ENCODE peak calls at places on chromosomes 7 and 10, in four cellular contexts. One of them, this sample, is unnamed.
A peak's percentile ranks its signal among the peaks of the same experiment; 100 is the strongest.

GRCh38 chr7:41624818-41625217 is 78.1 kb downstream of the INHBA start:
- DNase-seq in body of pancreas: no peak
- DNase-seq in heart left ventricle: no peak
- DNase-seq in HCT116: no peak
- DNase-seq in this sample: no peak

GRCh38 chr10:99658622-99659030 is 683 bp upstream of the ENTPD7 start:
- DNase-seq in body of pancreas: peak; percentile 59
- DNase-seq in HCT116: peak; percentile 12
- DNase-seq in heart left ventricle: peak; percentile 45
- DNase-seq in this sample: no peak

GRCh38 chr10:59631882-59632281 is 77.8 kb downstream of the SLC16A9 start:
- DNase-seq in heart left ventricle: no peak
- DNase-seq in body of pancreas: no peak
- DNase-seq in HCT116: no peak
- DNase-seq in this sample: no peak

GRCh38 chr7:129741743-129742213 is 130.3 kb downstream of the NRF1 start:
- DNase-seq in heart left ventricle: no peak
- DNase-seq in body of pancreas: no peak
- DNase-seq in HCT116: no peak
- DNase-seq in this sample: no peak

GRCh38 chr7:18004372-18004771 is 23.3 kb downstream of the PRPS1L1 start:
- DNase-seq in heart left ventricle: no peak
- DNase-seq in HCT116: no peak
- DNase-seq in body of pancreas: no peak
- DNase-seq in this sample: no peak

GRCh38 chr10:30092151-30092790 is 32.9 kb upstream of the JCAD start:
- DNase-seq in HCT116: peak; percentile 29
- DNase-seq in body of pancreas: no peak
- DNase-seq in heart left ventricle: no peak
- DNase-seq in this sample: peak; percentile 35

GRCh38 chr10:15370212-15370740 is 813 bp downstream of the FAM171A1 start:
- DNase-seq in HCT116: no peak
- DNase-seq in body of pancreas: no peak
- DNase-seq in heart left ventricle: peak; percentile 36
- DNase-seq in this sample: peak; percentile 46

GRCh38 chr10:7766241-7766640 is 21.6 kb downstream of the KIN start:
- DNase-seq in HCT116: no peak
- DNase-seq in body of pancreas: no peak
- DNase-seq in heart left ventricle: no peak
- DNase-seq in this sample: no peak

GRCh38 chr7:158270856-158271413 is 316.7 kb downstream of the PTPRN2 start:
- DNase-seq in HCT116: no peak
- DNase-seq in body of pancreas: no peak
- DNase-seq in heart left ventricle: peak; percentile 1
- DNase-seq in this sample: no peak

GRCh38 chr7:138369797-138370196 is 90.3 kb upstream of the TRIM24 start:
- DNase-seq in HCT116: no peak
- DNase-seq in body of pancreas: no peak
- DNase-seq in heart left ventricle: no peak
- DNase-seq in this sample: no peak

GRCh38 chr10:101285093-101285463 is 55.8 kb upstream of the LBX1 start:
- DNase-seq in heart left ventricle: no peak
- DNase-seq in HCT116: no peak
- DNase-seq in body of pancreas: no peak
- DNase-seq in this sample: no peak

GRCh38 chr7:155206286-155207020 is 91.2 kb upstream of the INSIG1 start:
- DNase-seq in heart left ventricle: peak; percentile 77
- DNase-seq in body of pancreas: peak; percentile 69
- DNase-seq in HCT116: no peak
- DNase-seq in this sample: no peak

GRCh38 chr7:155204744-155205367 is 92.8 kb upstream of the INSIG1 start:
- DNase-seq in body of pancreas: no peak
- DNase-seq in HCT116: no peak
- DNase-seq in heart left ventricle: no peak
- DNase-seq in this sample: no peak

GRCh38 chr7:155207335-155208002 is 90.2 kb upstream of the INSIG1 start:
- DNase-seq in body of pancreas: no peak
- DNase-seq in HCT116: no peak
- DNase-seq in heart left ventricle: no peak
- DNase-seq in this sample: no peak

GRCh38 chr7:155203882-155204691 is 93.6 kb upstream of the INSIG1 start:
- DNase-seq in HCT116: no peak
- DNase-seq in heart left ventricle: no peak
- DNase-seq in body of pancreas: peak; percentile 95
- DNase-seq in this sample: no peak

DNA sequence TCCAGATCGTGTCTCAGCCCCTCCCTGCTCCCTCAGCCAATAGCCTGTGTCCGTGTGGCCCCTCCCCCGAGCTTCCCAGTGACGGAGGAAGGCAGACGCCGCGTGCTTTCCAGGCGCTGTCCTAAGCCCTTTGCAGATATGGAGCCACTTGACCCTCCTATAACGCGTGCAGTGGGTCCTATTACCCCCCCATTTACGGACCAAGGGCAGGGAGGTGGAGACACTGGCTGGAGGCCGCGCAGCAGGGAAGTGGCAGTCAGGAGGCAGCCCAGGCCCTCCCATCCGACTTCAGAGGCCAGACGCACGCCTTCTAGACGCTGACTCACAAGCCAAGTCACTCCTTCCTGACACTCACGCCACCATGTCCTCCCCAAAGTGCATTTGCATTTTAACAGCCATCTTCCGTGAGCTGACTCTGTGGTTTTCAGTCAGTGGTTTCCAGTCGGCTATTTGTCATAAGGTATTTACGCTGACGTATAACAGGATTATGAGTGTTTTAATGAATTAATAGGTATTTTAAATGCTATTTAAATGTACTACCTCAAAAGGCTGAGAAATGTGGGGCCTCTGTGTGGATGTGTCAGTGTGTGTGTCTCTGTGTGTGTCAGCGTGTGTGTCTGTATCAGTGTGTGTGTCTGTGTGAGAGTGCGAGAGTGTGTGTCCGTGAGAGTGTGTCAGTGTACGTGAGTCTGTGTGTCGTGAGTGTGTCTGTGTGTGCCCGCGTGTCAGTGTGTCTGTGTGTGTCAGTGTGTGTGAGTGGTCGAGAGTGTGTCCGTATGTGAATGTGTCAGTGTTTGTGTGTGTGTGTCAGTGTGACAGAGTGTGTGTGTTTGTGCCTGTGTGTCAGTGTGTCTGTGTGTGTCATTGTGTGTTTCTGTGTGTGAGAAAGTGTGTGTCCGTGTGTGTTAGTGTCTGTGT is 92.1 kb upstream of the INSIG1 start:
- DNase-seq in body of pancreas: peak; percentile 84
- DNase-seq in HCT116: peak; percentile 91
- DNase-seq in heart left ventricle: peak; percentile 88
- DNase-seq in this sample: peak; percentile 93
- TF ChIP-seq POLR2A in body of pancreas: peak; percentile 27
- TF ChIP-seq POLR2A in HCT116: peak; percentile 3
- TF ChIP-seq POLR2A in heart left ventricle: peak; percentile 33
- TF ChIP-seq POLR2A in this sample: peak; percentile 57

GRCh38 chr7:43625977-43626376 is 43.1 kb downstream of the STK17A start:
- DNase-seq in heart left ventricle: no peak
- DNase-seq in body of pancreas: no peak
- DNase-seq in HCT116: no peak
- DNase-seq in this sample: no peak

GRCh38 chr7:43625453-43625852 is 42.5 kb downstream of the STK17A start:
- DNase-seq in body of pancreas: no peak
- DNase-seq in HCT116: no peak
- DNase-seq in heart left ventricle: no peak
- DNase-seq in this sample: no peak

GRCh38 chr7:43618073-43618472 is 35.2 kb downstream of the STK17A start:
- DNase-seq in HCT116: no peak
- DNase-seq in heart left ventricle: no peak
- DNase-seq in body of pancreas: no peak
- DNase-seq in this sample: no peak

GRCh38 chr7:43619213-43620012 is 36.5 kb downstream of the STK17A start:
- DNase-seq in body of pancreas: no peak
- DNase-seq in heart left ventricle: no peak
- DNase-seq in HCT116: peak; percentile 13
- DNase-seq in this sample: no peak

GRCh38 chr7:43621729-43622448 is 39.0 kb downstream of the STK17A start:
- DNase-seq in heart left ventricle: no peak
- DNase-seq in body of pancreas: no peak
- DNase-seq in HCT116: no peak
- DNase-seq in this sample: no peak
- TF ChIP-seq POLR2A in heart left ventricle: no peak
- TF ChIP-seq POLR2A in body of pancreas: no peak
- TF ChIP-seq POLR2A in HCT116: no peak
- TF ChIP-seq POLR2A in this sample: no peak

GRCh38 chr7:45111298-45112223 is at the start of gene TBRG4:
- DNase-seq in HCT116: peak; percentile 89
- DNase-seq in heart left ventricle: peak; percentile 97
- DNase-seq in body of pancreas: peak; percentile 95
- DNase-seq in this sample: peak; percentile 98
- TF ChIP-seq POLR2A in HCT116: peak; percentile 86
- TF ChIP-seq POLR2A in heart left ventricle: peak; percentile 81
- TF ChIP-seq POLR2A in body of pancreas: peak; percentile 95
- TF ChIP-seq POLR2A in this sample: peak; percentile 99

DNA sequence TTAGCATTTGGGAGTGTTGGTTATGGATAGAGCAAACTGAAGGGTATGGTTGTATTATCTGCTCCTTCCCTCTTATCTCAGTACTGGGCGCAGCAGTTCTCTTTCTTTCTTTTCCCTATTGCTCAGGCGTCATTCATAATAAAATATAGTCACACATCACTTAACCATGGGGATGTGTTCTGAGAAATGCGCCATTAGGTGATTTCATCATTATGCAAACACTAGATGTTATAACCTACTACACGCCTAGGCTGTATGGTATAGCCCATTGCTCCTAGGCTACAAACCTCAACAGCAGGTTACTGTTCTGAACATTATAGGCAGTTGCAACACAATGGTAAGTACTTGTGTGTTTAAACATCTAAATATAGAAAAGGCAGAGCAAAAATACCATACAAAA is 401.7 kb downstream of the EXOC4 start:
- DNase-seq in body of pancreas: no peak
- DNase-seq in HCT116: no peak
- DNase-seq in heart left ventricle: no peak
- DNase-seq in this sample: no peak
- TF ChIP-seq POLR2A in body of pancreas: no peak
- TF ChIP-seq POLR2A in HCT116: no peak
- TF ChIP-seq POLR2A in heart left ventricle: no peak
- TF ChIP-seq POLR2A in this sample: no peak

GRCh38 chr10:11724938-11725776 is 17.0 kb upstream of the ECHDC3 start:
- DNase-seq in heart left ventricle: no peak
- DNase-seq in body of pancreas: peak; percentile 42
- DNase-seq in HCT116: peak; percentile 56
- DNase-seq in this sample: peak; percentile 49
- TF ChIP-seq POLR2A in heart left ventricle: no peak
- TF ChIP-seq POLR2A in body of pancreas: no peak
- TF ChIP-seq POLR2A in HCT116: no peak
- TF ChIP-seq POLR2A in this sample: no peak

GRCh38 chr7:149771199-149771636 is 2.2 kb downstream of the ZNF467 start:
- DNase-seq in body of pancreas: peak; percentile 70
- DNase-seq in heart left ventricle: no peak
- DNase-seq in HCT116: no peak
- DNase-seq in this sample: no peak

GRCh38 chr7:149770728-149771127 is 2.7 kb downstream of the ZNF467 start:
- DNase-seq in HCT116: no peak
- DNase-seq in body of pancreas: no peak
- DNase-seq in heart left ventricle: no peak
- DNase-seq in this sample: no peak

GRCh38 chr7:149772821-149773425 is 465 bp downstream of the ZNF467 start:
- DNase-seq in HCT116: no peak
- DNase-seq in body of pancreas: peak; percentile 27
- DNase-seq in heart left ventricle: peak; percentile 54
- DNase-seq in this sample: no peak

GRCh38 chr7:149772236-149772820 is 1.1 kb downstream of the ZNF467 start:
- DNase-seq in body of pancreas: peak; percentile 24
- DNase-seq in HCT116: no peak
- DNase-seq in heart left ventricle: no peak
- DNase-seq in this sample: peak; percentile 41

DNA sequence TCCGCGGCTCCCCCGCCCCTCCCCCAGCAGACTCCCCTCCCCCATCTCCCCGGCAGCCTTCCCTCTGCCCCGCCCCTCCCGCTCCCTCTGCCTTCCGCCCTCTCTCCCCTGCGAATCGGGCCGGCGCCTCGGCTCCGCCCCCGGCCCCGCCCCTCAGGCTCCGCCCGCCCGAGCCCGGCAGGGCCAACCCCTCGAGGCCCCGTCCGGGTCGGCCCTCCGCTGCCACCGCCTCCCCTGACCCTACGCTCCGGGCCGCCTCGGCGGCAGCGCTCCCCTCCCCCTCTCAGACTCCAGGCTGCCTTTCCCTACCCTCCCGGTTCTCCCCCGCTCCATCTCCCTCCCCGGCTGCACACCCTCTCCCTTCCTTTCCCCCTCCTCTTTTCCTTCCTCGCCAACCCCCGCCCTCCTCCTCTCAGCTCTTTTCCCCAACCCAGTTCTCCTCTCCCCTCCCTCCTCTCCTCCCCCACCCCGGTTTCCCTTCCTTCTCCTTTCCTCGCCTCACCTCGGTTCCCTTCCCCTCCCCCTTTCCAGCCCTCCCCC is 1.6 kb downstream of the ZNF467 start:
- DNase-seq in HCT116: peak; percentile 64
- DNase-seq in heart left ventricle: peak; percentile 93
- DNase-seq in body of pancreas: peak; percentile 95
- DNase-seq in this sample: peak; percentile 98
- TF ChIP-seq POLR2A in HCT116: no peak
- TF ChIP-seq POLR2A in heart left ventricle: peak; percentile 30
- TF ChIP-seq POLR2A in body of pancreas: peak; percentile 68
- TF ChIP-seq POLR2A in this sample: peak; percentile 50

GRCh38 chr10:112223725-112224124 is 40.2 kb upstream of the GPAM start:
- DNase-seq in HCT116: no peak
- DNase-seq in heart left ventricle: no peak
- DNase-seq in body of pancreas: no peak
- DNase-seq in this sample: no peak
- TF ChIP-seq POLR2A in HCT116: no peak
- TF ChIP-seq POLR2A in heart left ventricle: no peak
- TF ChIP-seq POLR2A in body of pancreas: no peak
- TF ChIP-seq POLR2A in this sample: no peak

DNA sequence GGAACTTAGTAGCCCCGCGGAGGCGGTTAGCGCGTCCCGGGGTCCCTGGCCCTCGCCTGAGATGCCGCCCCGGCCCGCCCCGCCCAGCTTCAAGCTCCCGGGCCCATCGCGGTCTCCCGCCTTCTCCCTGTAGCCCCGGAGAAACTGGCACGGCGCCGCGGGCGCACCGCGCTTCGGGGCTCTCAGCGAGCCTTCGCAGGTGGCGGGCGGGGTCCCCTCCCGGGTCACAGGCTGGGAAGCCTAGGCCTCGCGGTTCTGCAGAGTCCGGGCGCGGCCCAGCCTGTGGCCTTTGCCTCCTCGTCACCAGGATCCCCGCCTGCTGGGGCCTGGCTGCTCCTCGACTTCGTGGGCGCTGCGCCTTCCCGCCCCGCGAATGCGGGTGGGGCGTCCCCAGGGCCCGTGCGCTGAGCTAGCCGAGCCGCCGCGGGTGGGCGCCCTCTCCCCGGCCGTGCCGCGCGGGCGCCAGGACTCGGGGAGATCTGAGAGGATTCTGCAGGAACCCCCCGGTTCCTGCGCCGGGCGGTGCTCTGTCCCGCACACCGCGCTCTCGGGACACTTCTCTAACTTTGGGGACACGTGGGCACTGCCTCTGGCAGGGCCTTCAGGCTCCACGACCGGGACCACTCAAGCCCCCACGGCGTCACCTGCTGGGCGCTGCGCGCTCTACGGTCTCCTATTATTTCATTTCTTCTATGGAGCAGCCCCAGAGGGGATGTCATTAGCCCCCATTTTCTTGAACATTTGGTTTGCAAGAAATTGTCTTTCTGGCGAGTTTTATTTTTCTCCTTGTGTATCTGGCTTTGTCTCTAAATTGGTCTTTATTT is 683 bp upstream of the RGS10 start:
- DNase-seq in heart left ventricle: peak; percentile 69
- DNase-seq in body of pancreas: peak; percentile 50
- DNase-seq in HCT116: no peak
- DNase-seq in this sample: peak; percentile 55
- TF ChIP-seq POLR2A in heart left ventricle: no peak
- TF ChIP-seq POLR2A in body of pancreas: no peak
- TF ChIP-seq POLR2A in HCT116: no peak
- TF ChIP-seq POLR2A in this sample: no peak

This sample was measured in H54.